ENCODE peak calls at places on chromosomes 7 and 10, in six cellular contexts. R, K, N, W, Q and V are unnamed samples.

GRCh38 chr7:44145969-44146897 is 5.1 kb upstream of the MYL7 start:
- DNase-seq in Q (peak; percentile 85), R (no peak), K (peak; percentile 67), N (no peak), W (peak; percentile 97), V (peak; percentile 49)

GRCh38 chr7:36188923-36189322 is 35.9 kb downstream of the EEPD1 start:
- DNase-seq in N (no peak), K (no peak), R (no peak), Q (no peak), W (no peak), V (no peak)

GRCh38 chr7:102080371-102081243 is 206.1 kb upstream of the SH2B2 start:
- DNase-seq in Q (no peak), K (peak; percentile 43), N (no peak), W (no peak), R (no peak), V (peak; percentile 8)

GRCh38 chr7:139848274-139848673 is 19.2 kb downstream of the TBXAS1 start:
- DNase-seq in W (no peak), Q (no peak), N (no peak), R (no peak), K (no peak), V (no peak)

GRCh38 chr10:124676416-124677062 is 67.6 kb downstream of the FAM53B start:
- DNase-seq in W (no peak), R (no peak), Q (peak; percentile 17), K (no peak), N (no peak), V (no peak)

GRCh38 chr7:2757361-2757903 is 69.4 kb downstream of the AMZ1 start:
- DNase-seq in N (peak; percentile 94), K (no peak), R (no peak), W (no peak), Q (no peak), V (no peak)

GRCh38 chr10:114694735-114695134 is 36.7 kb upstream of the ABLIM1 start:
- DNase-seq in K (peak; percentile 30), W (peak; percentile 87), N (no peak), Q (peak; percentile 33), R (no peak), V (peak; percentile 40)

GRCh38 chr7:78041409-78041808 is 242.8 kb downstream of the PHTF2 start:
- DNase-seq in Q (no peak), K (peak; percentile 20), W (no peak), N (no peak), R (no peak), V (no peak)

GRCh38 chr7:36573066-36573465 is 151.2 kb downstream of the AOAH start:
- DNase-seq in W (no peak), R (no peak), K (no peak), Q (no peak), N (no peak), V (no peak)

GRCh38 chr10:99742701-99743100 is 10.7 kb downstream of the CUTC start:
- DNase-seq in W (no peak), N (no peak), R (no peak), K (peak; percentile 31), Q (no peak), V (no peak)

GRCh38 chr7:128946936-128947830 is 9.5 kb downstream of the IRF5 start:
- DNase-seq in R (no peak), W (peak; percentile 69), N (no peak), Q (no peak), K (no peak), V (no peak)

GRCh38 chr10:102300289-102300843 is 55.0 kb downstream of the GBF1 start:
- DNase-seq in N (peak; percentile 70), W (no peak), Q (peak; percentile 70), K (peak; percentile 66), R (peak; percentile 73), V (peak; percentile 67)

DNA sequence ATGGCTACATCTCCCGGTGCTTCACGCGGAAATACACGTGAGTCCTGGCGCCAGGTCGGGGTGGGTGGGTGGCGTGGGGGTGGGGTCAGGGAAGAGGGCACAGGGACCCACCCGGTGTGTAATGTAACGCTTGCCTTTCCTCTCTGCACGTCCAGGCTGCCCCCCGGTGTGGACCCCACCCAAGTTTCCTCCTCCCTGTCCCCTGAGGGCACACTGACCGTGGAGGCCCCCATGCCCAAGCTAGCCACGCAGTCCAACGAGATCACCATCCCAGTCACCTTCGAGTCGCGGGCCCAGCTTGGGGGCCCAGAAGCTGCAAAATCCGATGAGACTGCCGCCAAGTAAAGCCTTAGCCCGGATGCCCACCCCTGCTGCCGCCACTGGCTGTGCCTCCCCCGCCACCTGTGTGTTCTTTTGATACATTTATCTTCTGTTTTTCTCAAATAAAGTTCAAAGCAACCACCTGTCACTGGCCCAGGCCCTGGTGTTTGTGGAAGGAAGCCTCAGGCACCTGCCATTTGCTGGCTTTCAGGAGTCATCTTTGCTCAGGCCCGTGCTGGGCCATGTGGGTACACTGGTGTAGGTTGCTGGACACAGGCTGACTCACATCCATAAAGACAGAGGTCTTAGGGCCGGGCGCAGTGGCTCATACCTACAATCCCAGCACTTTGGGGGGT is 1.5 kb downstream of the HSPB1 start:
- DNase-seq in Q (no peak), K (peak; percentile 52), R (no peak), W (no peak), N (no peak), V (no peak)
- TF ChIP-seq CTCF in Q (no peak), K (no peak), R (no peak), W (no peak), N (no peak), V (no peak)

GRCh38 chr7:108002726-108003590 is at the start of gene LAMB1:
- DNase-seq in Q (peak; percentile 93), W (peak; percentile 87), K (peak; percentile 88), R (no peak), N (no peak), V (peak; percentile 87)

GRCh38 chr7:108003591-108003935 is 602 bp upstream of the LAMB1 start:
- DNase-seq in K (no peak), R (no peak), Q (no peak), N (no peak), W (peak; percentile 57), V (no peak)

GRCh38 chr7:108001759-108002725 is 919 bp downstream of the LAMB1 start:
- DNase-seq in W (peak; percentile 56), N (no peak), K (no peak), R (no peak), Q (no peak), V (peak; percentile 52)

GRCh38 chr7:108007280-108007679 is 4.3 kb upstream of the LAMB1 start:
- DNase-seq in Q (peak; percentile 66), R (no peak), N (no peak), W (no peak), K (peak; percentile 85), V (peak; percentile 56)

DNA sequence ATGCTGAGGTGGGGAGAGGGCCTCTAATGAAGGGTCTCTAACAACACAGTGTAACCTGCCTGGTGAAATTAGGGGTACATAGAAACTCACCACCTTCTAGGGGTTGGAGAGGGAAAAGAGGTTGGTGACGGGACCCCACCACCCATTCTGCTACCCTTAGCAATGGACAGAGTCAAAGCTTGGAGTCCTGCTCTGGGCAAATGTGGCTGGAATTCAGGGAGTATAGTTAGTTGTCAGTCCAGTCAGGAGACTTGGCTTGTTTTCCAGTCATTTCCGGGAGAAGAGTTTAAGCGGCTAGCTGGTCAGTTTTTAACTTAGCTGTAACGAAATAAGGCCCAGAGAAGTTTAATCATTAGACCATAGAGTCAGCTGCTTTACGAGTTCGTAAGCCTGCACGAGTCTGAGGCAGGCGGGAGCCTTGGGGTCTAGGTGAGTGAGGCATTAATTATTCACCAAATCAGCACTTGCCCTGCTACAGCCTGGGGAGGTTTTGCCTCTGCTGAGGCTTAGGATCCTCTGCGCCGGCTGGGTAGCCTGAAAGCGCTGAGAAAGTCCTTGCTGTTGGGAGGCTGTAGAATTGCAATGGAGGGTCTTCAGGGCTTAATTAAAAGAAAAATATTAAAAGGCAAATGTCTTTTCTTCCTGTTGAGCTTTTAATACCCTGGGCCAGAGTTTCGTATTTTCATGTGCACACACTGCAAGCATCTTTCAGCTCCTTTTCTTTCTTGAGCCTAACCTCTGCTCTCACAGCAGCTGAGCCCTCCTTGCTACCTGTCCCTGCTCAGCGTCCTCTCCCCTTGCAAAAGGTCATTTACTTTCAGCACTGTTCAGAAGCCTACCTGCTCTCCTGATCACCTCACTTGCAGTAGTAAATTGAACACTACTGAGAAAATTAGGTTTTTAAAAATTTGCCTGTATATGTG is 1.5 kb upstream of the LAMB1 start:
- DNase-seq in W (peak; percentile 54), K (peak; percentile 76), R (peak; percentile 96), N (peak; percentile 73), Q (peak; percentile 90), V (peak; percentile 90)
- H3K4me3 ChIP-seq in W (peak overlapping the region; percentile 92), K (no peak overlapping the region), R (peak overlapping the region; percentile 90), N (peak overlapping the region; percentile 8), Q (no peak overlapping the region), V (peak overlapping the region; percentile 30)

GRCh38 chr7:159030490-159031134 is 114.1 kb downstream of the VIPR2 start:
- DNase-seq in K (peak; percentile 23), R (no peak), W (peak; percentile 90), N (no peak), Q (peak; percentile 34), V (peak; percentile 21)
- TF ChIP-seq CTCF in K (peak; percentile 26), R (peak; percentile 43), W (peak; percentile 35), N (peak; percentile 27), Q (peak; percentile 27), V (no peak)

DNA sequence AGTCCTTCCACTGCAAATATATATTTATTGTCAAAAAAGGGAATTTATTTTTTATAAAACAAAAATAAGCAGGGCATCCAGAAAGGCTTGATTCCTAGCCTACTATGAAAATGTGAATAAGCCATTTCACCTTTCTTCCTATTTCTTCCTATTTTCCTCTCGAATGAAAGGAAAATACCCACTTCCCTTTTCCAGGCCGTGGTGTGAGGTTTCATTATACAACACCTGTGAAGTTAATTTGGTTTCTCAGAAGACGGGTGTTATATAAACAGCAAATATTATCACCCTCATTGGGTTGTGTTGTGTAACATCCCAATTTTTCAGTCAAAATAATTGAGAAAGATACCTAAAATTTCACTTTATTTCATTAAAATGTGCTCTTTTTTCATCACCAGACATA is 214.3 kb downstream of the DGKB start:
- DNase-seq in K (no peak), N (no peak), Q (no peak), W (no peak), R (no peak), V (no peak)
- H3K4me3 ChIP-seq in K (no peak overlapping the region), N (no peak overlapping the region), Q (no peak overlapping the region), W (no peak overlapping the region), R (no peak overlapping the region), V (no peak overlapping the region)

DNA sequence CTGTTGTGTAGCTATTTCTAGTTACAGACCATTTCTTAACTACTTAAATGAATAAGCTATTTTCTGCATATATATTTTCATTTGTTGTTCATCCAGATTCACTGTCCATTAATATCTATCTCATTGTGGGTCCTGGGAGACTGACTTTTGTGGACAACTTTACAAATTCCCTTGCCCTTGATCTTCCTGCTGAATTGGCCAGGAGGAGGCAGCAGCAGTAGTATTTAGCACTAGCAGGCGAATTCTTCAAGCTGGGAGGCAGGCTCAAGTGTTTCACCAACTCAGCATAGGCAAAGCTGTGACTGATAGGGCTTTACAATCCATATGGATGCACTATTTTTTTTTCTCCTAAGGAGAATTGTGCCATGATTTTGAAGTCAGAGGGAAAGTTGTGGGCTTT is 461.0 kb upstream of the NRG3 start:
- DNase-seq in W (peak; percentile 76), K (no peak), R (no peak), N (peak; percentile 6), Q (no peak), V (peak; percentile 2)
- TF ChIP-seq CTCF in W (peak; percentile 67), K (no peak), R (peak; percentile 64), N (peak; percentile 57), Q (no peak), V (no peak)

GRCh38 chr10:85317827-85318226 is 989.4 kb downstream of the CCSER2 start:
- DNase-seq in W (peak; percentile 3), K (no peak), Q (no peak), R (no peak), N (no peak), V (no peak)
- H3K4me3 ChIP-seq in W (no peak overlapping the region), K (no peak overlapping the region), Q (no peak overlapping the region), R (no peak overlapping the region), N (no peak overlapping the region), V (no peak overlapping the region)